ENCODE peak calls at places on chromosomes 1 and 21, in seven cellular contexts. One of them, this sample, is unnamed.
A peak's percentile ranks its signal among the peaks of the same experiment; 100 is the strongest.

GRCh38 chr1:93735722-93736121 is 54.1 kb upstream of the BCAR3 start:
- DNase-seq in aorta: no peak
- DNase-seq in left lung: no peak
- DNase-seq in NCI-H2029: no peak
- DNase-seq in T-helper 9 cell: no peak
- DNase-seq in iris pigment epithelial cell: peak; percentile 87
- DNase-seq in fibroblast of mammary gland: peak; percentile 88
- DNase-seq in this sample: no peak

GRCh38 chr1:33060579-33061083 is 20.3 kb upstream of the AZIN2 start:
- DNase-seq in left lung: peak; percentile 66
- DNase-seq in NCI-H2029: no peak
- DNase-seq in T-helper 9 cell: no peak
- DNase-seq in fibroblast of mammary gland: peak; percentile 82
- DNase-seq in iris pigment epithelial cell: peak; percentile 97
- DNase-seq in aorta: no peak
- DNase-seq in this sample: peak; percentile 69

GRCh38 chr1:101108123-101108522 is 82.5 kb upstream of the DPH5 start:
- DNase-seq in aorta: no peak
- DNase-seq in iris pigment epithelial cell: no peak
- DNase-seq in left lung: no peak
- DNase-seq in NCI-H2029: no peak
- DNase-seq in T-helper 9 cell: no peak
- DNase-seq in fibroblast of mammary gland: no peak
- DNase-seq in this sample: no peak

GRCh38 chr21:22474403-22474802 is 1476.2 kb downstream of the NCAM2 start:
- DNase-seq in left lung: no peak
- DNase-seq in iris pigment epithelial cell: no peak
- DNase-seq in NCI-H2029: no peak
- DNase-seq in fibroblast of mammary gland: no peak
- DNase-seq in aorta: no peak
- DNase-seq in T-helper 9 cell: no peak
- DNase-seq in this sample: no peak

GRCh38 chr1:20358761-20359263 is 68.1 kb downstream of the VWA5B1 start:
- DNase-seq in NCI-H2029: peak; percentile 60
- DNase-seq in fibroblast of mammary gland: peak; percentile 55
- DNase-seq in T-helper 9 cell: no peak
- DNase-seq in left lung: no peak
- DNase-seq in aorta: no peak
- DNase-seq in iris pigment epithelial cell: peak; percentile 56
- DNase-seq in this sample: peak; percentile 75

GRCh38 chr1:19676438-19676922 is 11.8 kb downstream of the HTR6 start:
- DNase-seq in T-helper 9 cell: no peak
- DNase-seq in NCI-H2029: no peak
- DNase-seq in aorta: peak; percentile 89
- DNase-seq in fibroblast of mammary gland: peak; percentile 96
- DNase-seq in left lung: no peak
- DNase-seq in iris pigment epithelial cell: peak; percentile 54
- DNase-seq in this sample: no peak

GRCh38 chr1:182309631-182310351 is 81.8 kb downstream of the GLUL start:
- DNase-seq in T-helper 9 cell: no peak
- DNase-seq in aorta: no peak
- DNase-seq in left lung: no peak
- DNase-seq in fibroblast of mammary gland: peak; percentile 31
- DNase-seq in NCI-H2029: no peak
- DNase-seq in iris pigment epithelial cell: no peak
- DNase-seq in this sample: no peak

GRCh38 chr1:205229399-205229861 is 1.7 kb downstream of the TMCC2 start:
- DNase-seq in left lung: no peak
- DNase-seq in iris pigment epithelial cell: peak; percentile 47
- DNase-seq in aorta: no peak
- DNase-seq in NCI-H2029: peak; percentile 72
- DNase-seq in T-helper 9 cell: peak; percentile 48
- DNase-seq in fibroblast of mammary gland: peak; percentile 43
- DNase-seq in this sample: no peak

GRCh38 chr1:150708595-150708994 is 11.6 kb upstream of the GOLPH3L start:
- DNase-seq in fibroblast of mammary gland: no peak
- DNase-seq in aorta: no peak
- DNase-seq in iris pigment epithelial cell: no peak
- DNase-seq in T-helper 9 cell: no peak
- DNase-seq in NCI-H2029: no peak
- DNase-seq in left lung: no peak
- DNase-seq in this sample: no peak

GRCh38 chr21:28177008-28177603 is 815.6 kb downstream of the LTN1 start:
- DNase-seq in T-helper 9 cell: no peak
- DNase-seq in aorta: no peak
- DNase-seq in left lung: no peak
- DNase-seq in iris pigment epithelial cell: peak; percentile 13
- DNase-seq in fibroblast of mammary gland: no peak
- DNase-seq in NCI-H2029: no peak
- DNase-seq in this sample: no peak

GRCh38 chr1:198880818-198881597 is 242.2 kb downstream of the PTPRC start:
- DNase-seq in T-helper 9 cell: no peak
- DNase-seq in NCI-H2029: no peak
- DNase-seq in fibroblast of mammary gland: peak; percentile 96
- DNase-seq in aorta: no peak
- DNase-seq in iris pigment epithelial cell: peak; percentile 96
- DNase-seq in left lung: no peak
- DNase-seq in this sample: no peak

GRCh38 chr1:229101475-229101874 is 169.4 kb upstream of the RAB4A start:
- DNase-seq in fibroblast of mammary gland: no peak
- DNase-seq in left lung: no peak
- DNase-seq in T-helper 9 cell: no peak
- DNase-seq in NCI-H2029: no peak
- DNase-seq in iris pigment epithelial cell: no peak
- DNase-seq in aorta: no peak
- DNase-seq in this sample: no peak

GRCh38 chr1:188706742-188707141 is 1770.9 kb downstream of the BRINP3 start:
- DNase-seq in left lung: no peak
- DNase-seq in T-helper 9 cell: no peak
- DNase-seq in NCI-H2029: no peak
- DNase-seq in iris pigment epithelial cell: peak; percentile 87
- DNase-seq in fibroblast of mammary gland: no peak
- DNase-seq in aorta: no peak
- DNase-seq in this sample: no peak